ENCODE peak calls at places on chromosomes 1 and 21, in six cellular contexts. Y, C, B, S, R and Q are unnamed samples. For H3K27me3, the result is how much of the 10 kb centered on the place peaks cover.

GRCh38 chr1:75338974-75339483 is 204.8 kb downstream of the LHX8 start:
- DNase-seq in Y (no peak), C (no peak), B (no peak), S (no peak), R (no peak), Q (no peak)

GRCh38 chr1:98387701-98388100 is 273.8 kb upstream of the SNX7 start:
- DNase-seq in Y (no peak), C (no peak), S (no peak), B (no peak), R (no peak), Q (no peak)

GRCh38 chr1:213017447-213018273 is 2.0 kb upstream of the ANGEL2 start:
- DNase-seq in B (no peak), C (no peak), S (no peak), Y (no peak), R (no peak), Q (no peak)

GRCh38 chr1:40868051-40868723 is 6.0 kb upstream of the CITED4 start:
- DNase-seq in C (no peak), Y (peak), S (no peak), R (peak), B (no peak), Q (peak)

GRCh38 chr21:36908260-36908908 is 58.1 kb downstream of the HLCS start:
- DNase-seq in S (no peak), C (no peak), R (no peak), Y (no peak), B (no peak), Q (peak)

GRCh38 chr1:153535664-153536585 is at the start of gene S100A6:
- DNase-seq in C (peak), B (no peak), S (peak), R (peak), Y (peak), Q (peak)

GRCh38 chr1:117171900-117172501 is 38.7 kb downstream of the VTCN1 start:
- DNase-seq in B (no peak), R (peak), Y (no peak), C (no peak), S (no peak), Q (peak)

GRCh38 chr1:28111157-28111556 is 22.7 kb upstream of the EYA3 start:
- DNase-seq in R (no peak), B (no peak), C (no peak), S (no peak), Y (no peak), Q (peak)

GRCh38 chr1:32972814-32973428 is 8.3 kb upstream of the RNF19B start:
- DNase-seq in B (no peak), C (peak), S (no peak), R (peak), Y (no peak), Q (no peak)

GRCh38 chr1:19164274-19165015 is 45.6 kb downstream of the UBR4 start:
- DNase-seq in R (no peak), Y (peak), S (no peak), C (no peak), B (no peak), Q (no peak)

GRCh38 chr1:14896381-14897079 is 257.0 kb upstream of the TMEM51 start:
- DNase-seq in S (no peak), R (no peak), C (no peak), B (no peak), Y (no peak), Q (no peak)

GRCh38 chr1:203439086-203439620 is 36.5 kb upstream of the PRELP start:
- DNase-seq in B (no peak), R (no peak), Y (no peak), S (no peak), C (no peak), Q (no peak)

GRCh38 chr1:203441811-203442210 is 33.8 kb upstream of the PRELP start:
- DNase-seq in C (no peak), B (no peak), Y (no peak), R (no peak), S (no peak), Q (no peak)

GRCh38 chr1:203443296-203443695 is 32.3 kb upstream of the PRELP start:
- DNase-seq in Y (no peak), C (no peak), B (no peak), S (no peak), R (no peak), Q (no peak)

GRCh38 chr1:203442821-203443220 is 32.8 kb upstream of the PRELP start:
- DNase-seq in S (no peak), Y (no peak), B (no peak), R (no peak), C (peak), Q (no peak)

DNA sequence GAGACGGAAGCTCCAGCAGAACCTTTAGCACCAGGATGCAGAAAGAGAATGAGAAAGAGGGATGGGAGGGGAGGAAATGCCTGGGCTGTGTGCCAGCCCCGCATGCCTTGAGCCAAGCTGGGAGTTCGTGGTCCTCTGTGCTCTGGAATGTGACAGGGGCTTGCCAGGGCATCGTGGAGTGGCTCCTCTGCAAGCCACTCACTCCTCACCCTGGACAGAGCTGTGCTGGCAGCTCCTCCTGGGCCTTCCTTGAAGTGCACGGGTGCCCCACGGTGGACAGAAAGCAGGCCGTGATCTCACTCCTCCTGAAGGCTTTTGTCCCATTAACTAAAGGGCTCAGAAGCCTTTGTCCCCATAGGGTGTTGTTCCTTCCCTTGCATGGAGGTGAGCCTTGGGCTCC is 34.8 kb upstream of the PRELP start:
- DNase-seq in Y (no peak), C (peak), R (peak), S (peak), B (no peak), Q (peak)
- TF ChIP-seq CTCF in Y (peak), C (peak), R (peak), S (peak), B (peak), Q (peak)

DNA sequence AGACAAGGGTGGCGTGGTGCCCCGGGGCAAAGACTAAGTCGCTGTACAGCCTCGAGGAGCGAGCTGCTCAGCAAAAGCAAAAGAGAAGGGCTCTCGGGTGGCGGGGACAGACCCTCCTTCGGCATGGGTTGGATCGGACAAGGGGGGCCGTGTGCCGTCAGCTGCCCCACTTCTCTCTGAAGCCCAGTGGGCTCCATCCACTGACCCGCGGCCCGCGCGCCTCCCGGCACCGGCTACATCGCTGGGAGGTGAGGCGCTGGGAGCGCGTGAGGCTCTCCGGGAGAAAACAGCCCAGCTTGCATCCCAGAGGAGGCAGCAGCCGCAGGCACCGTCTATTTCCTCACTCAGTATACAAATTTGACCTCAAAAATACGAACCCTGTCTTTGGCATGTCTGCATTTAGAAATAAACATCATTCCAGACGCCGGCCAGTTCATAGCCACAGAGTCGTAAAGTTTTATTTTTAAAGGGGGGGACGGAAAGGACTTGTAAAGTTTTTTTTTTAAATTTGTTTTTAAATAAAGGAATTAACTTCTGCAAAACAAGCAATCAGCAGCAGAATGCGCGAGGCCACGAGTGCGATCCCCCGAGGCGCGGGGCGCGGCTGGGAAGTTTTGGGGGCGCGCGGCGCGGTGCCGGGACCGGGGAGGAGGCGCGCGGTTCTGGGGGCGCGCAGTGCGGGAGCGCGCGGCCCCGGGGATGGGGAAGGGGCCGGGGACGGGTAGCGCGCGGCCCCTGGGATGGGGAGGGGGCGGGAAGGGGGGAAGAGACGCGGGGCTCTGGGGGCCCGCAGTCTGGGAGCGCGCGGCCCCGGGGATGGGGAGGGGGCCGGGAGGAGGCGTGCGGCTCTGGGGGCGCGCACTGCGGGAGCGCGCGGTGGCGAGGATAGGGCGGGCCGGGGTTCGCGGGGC is 637 bp upstream of the GPR137B start:
- DNase-seq in C (no peak), B (no peak), R (peak), S (no peak), Y (no peak), Q (peak)
- H3K27me3 ChIP-seq in C (under half), B (under half), R (under half), S (under half), Y (under half), Q (under half)

GRCh38 chr1:53552146-53552940 is 93.1 kb downstream of the DMRTB1 start:
- DNase-seq in C (peak), R (no peak), S (no peak), B (peak), Y (no peak), Q (no peak)
- TF ChIP-seq CTCF in C (no peak), R (no peak), S (no peak), B (no peak), Y (no peak), Q (no peak)

GRCh38 chr1:180352021-180352420 is 122.0 kb downstream of the LHX4 start:
- DNase-seq in R (no peak), C (no peak), S (no peak), B (no peak), Y (no peak), Q (no peak)
- H3K27me3 ChIP-seq in R (under half), C (under half), S (under half), B (under half), Y (under half), Q (under half)

GRCh38 chr1:79682478-79682877 is 675.9 kb upstream of the ADGRL4 start:
- DNase-seq in R (no peak), S (no peak), Y (no peak), B (no peak), C (no peak), Q (no peak)
- TF ChIP-seq CTCF in R (no peak), S (no peak), Y (no peak), B (no peak), C (no peak), Q (no peak)

GRCh38 chr21:42644223-42645208 is 8.9 kb upstream of the PDE9A start:
- DNase-seq in Y (no peak), C (no peak), R (no peak), S (no peak), B (no peak), Q (no peak)

GRCh38 chr21:42639646-42640152 is 13.7 kb upstream of the PDE9A start:
- DNase-seq in B (no peak), R (peak), Y (no peak), C (no peak), S (no peak), Q (no peak)

GRCh38 chr21:42640486-42640885 is 12.9 kb upstream of the PDE9A start:
- DNase-seq in C (no peak), S (no peak), R (peak), B (no peak), Y (no peak), Q (peak)

GRCh38 chr21:42641311-42642218 is 11.9 kb upstream of the PDE9A start:
- DNase-seq in Y (no peak), R (no peak), B (no peak), S (no peak), C (no peak), Q (no peak)

GRCh38 chr21:42642219-42642745 is 11.1 kb upstream of the PDE9A start:
- DNase-seq in Y (no peak), C (no peak), R (no peak), S (no peak), B (no peak), Q (no peak)
- H3K27me3 ChIP-seq in Y (under half), C (under half), R (under half), S (half or more), B (under half), Q (under half)